ENCODE peak calls at places on chromosomes 3 and 15, in ten cellular contexts. A is astrocyte, U is uterus, X is A549, B is frontal cortex, C is putamen, J is NCI-H1436, I is T-cell, L is breast epithelium, Y is cardiac muscle cell. E is an unnamed sample.

GRCh38 chr3:18758047-18758704 is 333.0 kb upstream of the SATB1 start:
- DNase-seq in A (no peak), U (no peak), X (peak), B (no peak), C (no peak), J (peak), I (peak), L (no peak), Y (peak), E (no peak)

GRCh38 chr3:121681792-121682191 is 21.1 kb upstream of the HCLS1 start:
- DNase-seq in A (no peak), U (no peak), X (no peak), B (no peak), C (no peak), J (no peak), I (no peak), L (no peak), Y (no peak), E (no peak)

GRCh38 chr3:10392244-10392643 is 71.3 kb upstream of the SEC13 start:
- DNase-seq in A (no peak), U (no peak), X (no peak), B (no peak), C (no peak), J (no peak), I (no peak), L (no peak), Y (peak), E (no peak)

GRCh38 chr15:34682673-34683072 is 72.1 kb downstream of the GJD2 start:
- DNase-seq in A (peak), U (no peak), X (no peak), B (no peak), C (no peak), J (no peak), I (no peak), L (no peak), Y (no peak), E (no peak)

GRCh38 chr3:107065094-107065861 is 312.0 kb upstream of the CCDC54 start:
- DNase-seq in A (no peak), U (no peak), X (no peak), B (no peak), C (no peak), J (no peak), I (peak), L (no peak), Y (no peak), E (no peak)

GRCh38 chr3:133330043-133330442 is 69.8 kb upstream of the BFSP2 start:
- DNase-seq in A (no peak), U (no peak), X (no peak), B (no peak), C (no peak), J (no peak), I (no peak), L (no peak), Y (peak), E (no peak)

GRCh38 chr3:122760457-122761271 is 33.0 kb downstream of the HSPBAP1 start:
- DNase-seq in A (peak), U (no peak), X (no peak), B (no peak), C (no peak), J (no peak), I (no peak), L (no peak), Y (no peak), E (no peak)

GRCh38 chr3:73509812-73510211 is 114.9 kb downstream of the PDZRN3 start:
- DNase-seq in A (no peak), U (no peak), X (no peak), B (no peak), C (no peak), J (no peak), I (no peak), L (no peak), Y (no peak), E (no peak)

GRCh38 chr3:152961323-152961722 is 126.4 kb downstream of the P2RY1 start:
- DNase-seq in A (no peak), U (no peak), X (peak), B (no peak), C (no peak), J (no peak), I (no peak), L (no peak), Y (peak), E (no peak)

GRCh38 chr15:50227076-50227475 is 38.5 kb downstream of the HDC start:
- DNase-seq in A (peak), U (no peak), X (no peak), B (no peak), C (no peak), J (no peak), I (no peak), L (no peak), Y (no peak), E (no peak)

GRCh38 chr15:66760358-66760967 is 58.4 kb downstream of the SMAD6 start:
- DNase-seq in A (no peak), U (no peak), X (no peak), B (no peak), C (no peak), J (no peak), I (no peak), L (no peak), Y (no peak), E (no peak)

GRCh38 chr3:125511420-125512094 is 8.4 kb downstream of the SNX4 start:
- DNase-seq in A (peak), U (no peak), X (no peak), B (no peak), C (no peak), J (no peak), I (no peak), L (no peak), Y (no peak), E (no peak)

GRCh38 chr3:177374323-177374722 is 177.0 kb upstream of the TBL1XR1 start:
- DNase-seq in A (no peak), U (no peak), X (no peak), B (no peak), C (no peak), J (no peak), I (no peak), L (no peak), Y (no peak), E (no peak)

GRCh38 chr3:70980646-70981031 is 602.9 kb downstream of the FOXP1 start:
- DNase-seq in A (peak), U (no peak), X (no peak), B (no peak), C (no peak), J (no peak), I (no peak), L (no peak), Y (no peak), E (no peak)

GRCh38 chr15:31080618-31081017 is 20.9 kb downstream of the TRPM1 start:
- DNase-seq in A (no peak), U (peak), X (peak), B (peak), C (peak), J (no peak), I (no peak), L (no peak), Y (peak), E (no peak)

GRCh38 chr15:50890751-50891150 is 17.7 kb upstream of the AP4E1 start:
- DNase-seq in A (no peak), U (no peak), X (no peak), B (no peak), C (no peak), J (no peak), I (no peak), L (no peak), Y (no peak), E (no peak)

GRCh38 chr3:177084616-177085015 is 112.7 kb downstream of the TBL1XR1 start:
- DNase-seq in A (no peak), U (no peak), X (no peak), B (no peak), C (no peak), J (no peak), I (no peak), L (no peak), Y (no peak), E (no peak)

GRCh38 chr3:141375381-141376301 is 7.3 kb downstream of the ZBTB38 start:
- DNase-seq in A (no peak), U (no peak), X (no peak), B (no peak), C (no peak), J (no peak), I (no peak), L (no peak), Y (no peak), E (no peak)

GRCh38 chr3:81352867-81353266 is 408.6 kb downstream of the GBE1 start:
- DNase-seq in A (peak), U (no peak), X (no peak), B (no peak), C (no peak), J (no peak), I (no peak), L (no peak), Y (peak), E (no peak)

GRCh38 chr15:37359495-37360290 is 259.3 kb upstream of the MEIS2 start:
- DNase-seq in A (no peak), U (no peak), X (no peak), B (no peak), C (peak), J (no peak), I (no peak), L (no peak), Y (no peak), E (no peak)

GRCh38 chr3:16386536-16386935 is 121.5 kb downstream of the OXNAD1 start:
- DNase-seq in A (no peak), U (no peak), X (no peak), B (no peak), C (no peak), J (no peak), I (no peak), L (no peak), Y (no peak), E (no peak)

GRCh38 chr15:69958494-69959134 is 139.1 kb downstream of the TLE3 start:
- DNase-seq in A (no peak), U (no peak), X (no peak), B (no peak), C (no peak), J (no peak), I (no peak), L (no peak), Y (no peak), E (no peak)

GRCh38 chr3:148330486-148330885 is 367.2 kb upstream of the AGTR1 start:
- DNase-seq in A (no peak), U (no peak), X (no peak), B (no peak), C (no peak), J (no peak), I (no peak), L (no peak), Y (peak), E (no peak)

GRCh38 chr3:9104121-9104520 is 140.8 kb upstream of the RAD18 start:
- DNase-seq in A (no peak), U (no peak), X (no peak), B (no peak), C (no peak), J (no peak), I (no peak), L (no peak), Y (no peak), E (no peak)

GRCh38 chr15:67067930-67068542 is 2.6 kb downstream of the SMAD3 start:
- DNase-seq in A (no peak), U (no peak), X (no peak), B (no peak), C (no peak), J (no peak), I (no peak), L (no peak), Y (no peak), E (no peak)

GRCh38 chr3:182787302-182788036 is 5.8 kb upstream of the ATP11B start:
- DNase-seq in A (peak), U (no peak), X (no peak), B (no peak), C (no peak), J (no peak), I (no peak), L (no peak), Y (no peak), E (no peak)

GRCh38 chr3:61417352-61417751 is 144.0 kb upstream of the PTPRG start:
- DNase-seq in A (peak), U (no peak), X (no peak), B (no peak), C (no peak), J (no peak), I (no peak), L (no peak), Y (no peak), E (no peak)

GRCh38 chr15:60395276-60396011 is 2.3 kb downstream of the ANXA2 start:
- DNase-seq in A (no peak), U (no peak), X (no peak), B (no peak), C (no peak), J (no peak), I (no peak), L (no peak), Y (no peak), E (no peak)

GRCh38 chr3:169722715-169723114 is 42.1 kb downstream of the TERC start:
- DNase-seq in A (no peak), U (no peak), X (no peak), B (no peak), C (no peak), J (no peak), I (no peak), L (no peak), Y (no peak), E (no peak)

GRCh38 chr3:152870027-152870426 is 35.1 kb downstream of the P2RY1 start:
- DNase-seq in A (no peak), U (no peak), X (no peak), B (no peak), C (no peak), J (no peak), I (no peak), L (no peak), Y (no peak), E (no peak)

GRCh38 chr3:74661672-74662071 is 47.2 kb upstream of the CNTN3 start:
- DNase-seq in A (no peak), U (no peak), X (no peak), B (no peak), C (no peak), J (no peak), I (no peak), L (no peak), Y (no peak), E (no peak)

GRCh38 chr3:27574438-27574795 is 90.2 kb upstream of the SLC4A7 start:
- DNase-seq in A (no peak), U (no peak), X (no peak), B (no peak), C (no peak), J (no peak), I (no peak), L (no peak), Y (no peak), E (no peak)

GRCh38 chr3:17360991-17361390 is 381.4 kb downstream of the TBC1D5 start:
- DNase-seq in A (no peak), U (no peak), X (no peak), B (no peak), C (no peak), J (no peak), I (no peak), L (no peak), Y (no peak), E (no peak)

GRCh38 chr3:136602818-136603217 is 149.4 kb downstream of the STAG1 start:
- DNase-seq in A (no peak), U (no peak), X (no peak), B (no peak), C (no peak), J (no peak), I (no peak), L (no peak), Y (no peak), E (no peak)

GRCh38 chr15:70096215-70096974 is 1.3 kb downstream of the TLE3 start:
- DNase-seq in A (no peak), U (peak), X (peak), B (peak), C (no peak), J (peak), I (peak), L (peak), Y (peak), E (no peak)

GRCh38 chr3:125589743-125590142 is 5.6 kb downstream of the OSBPL11 start:
- DNase-seq in A (peak), U (no peak), X (no peak), B (no peak), C (no peak), J (no peak), I (no peak), L (no peak), Y (no peak), E (no peak)

E was measured in esophagus squamous epithelium.